ENCODE peak calls at places on chromosomes 6 and 20, in four cellular contexts. One of them, this sample, is unnamed.

GRCh38 chr6:44245912-44246662 is 814 bp upstream of the HSP90AB1 start:
- DNase-seq in H54: peak
- DNase-seq in GM23248: peak
- DNase-seq in activated T-cell treated with anti-CD3 and anti-CD28 coated beads for 1 hour: peak
- DNase-seq in this sample: peak

GRCh38 chr20:57773059-57773815 is 63.4 kb upstream of the PMEPA1 start:
- DNase-seq in activated T-cell treated with anti-CD3 and anti-CD28 coated beads for 1 hour: no peak
- DNase-seq in GM23248: no peak
- DNase-seq in H54: no peak
- DNase-seq in this sample: no peak

GRCh38 chr20:112396-112795 is 24.9 kb downstream of the DEFB125 start:
- DNase-seq in activated T-cell treated with anti-CD3 and anti-CD28 coated beads for 1 hour: no peak
- DNase-seq in H54: no peak
- DNase-seq in GM23248: no peak
- DNase-seq in this sample: no peak

GRCh38 chr6:13462380-13463326 is 24.7 kb downstream of the GFOD1 start:
- DNase-seq in H54: no peak
- DNase-seq in activated T-cell treated with anti-CD3 and anti-CD28 coated beads for 1 hour: no peak
- DNase-seq in GM23248: peak
- DNase-seq in this sample: no peak

GRCh38 chr20:48486065-48486464 is 341.7 kb downstream of the PREX1 start:
- DNase-seq in H54: no peak
- DNase-seq in activated T-cell treated with anti-CD3 and anti-CD28 coated beads for 1 hour: no peak
- DNase-seq in GM23248: no peak
- DNase-seq in this sample: no peak

GRCh38 chr20:57653910-57654309 is 33.7 kb upstream of the ZBP1 start:
- DNase-seq in GM23248: no peak
- DNase-seq in activated T-cell treated with anti-CD3 and anti-CD28 coated beads for 1 hour: no peak
- DNase-seq in H54: no peak
- DNase-seq in this sample: no peak

GRCh38 chr6:149960488-149960887 is 3.3 kb upstream of the ULBP1 start:
- DNase-seq in activated T-cell treated with anti-CD3 and anti-CD28 coated beads for 1 hour: no peak
- DNase-seq in GM23248: no peak
- DNase-seq in H54: no peak
- DNase-seq in this sample: no peak

GRCh38 chr6:109105681-109106080 is 10.4 kb downstream of the CEP57L1 start:
- DNase-seq in activated T-cell treated with anti-CD3 and anti-CD28 coated beads for 1 hour: no peak
- DNase-seq in H54: no peak
- DNase-seq in GM23248: no peak
- DNase-seq in this sample: no peak

GRCh38 chr20:60048634-60049578 is 90.7 kb downstream of the CDH26 start:
- DNase-seq in activated T-cell treated with anti-CD3 and anti-CD28 coated beads for 1 hour: no peak
- DNase-seq in GM23248: no peak
- DNase-seq in H54: no peak
- DNase-seq in this sample: no peak

GRCh38 chr20:47124235-47124717 is 229.6 kb downstream of the EYA2 start:
- DNase-seq in GM23248: peak
- DNase-seq in H54: no peak
- DNase-seq in activated T-cell treated with anti-CD3 and anti-CD28 coated beads for 1 hour: no peak
- DNase-seq in this sample: no peak

GRCh38 chr6:25612666-25613065 is 39.3 kb upstream of the SCGN start:
- DNase-seq in H54: no peak
- DNase-seq in activated T-cell treated with anti-CD3 and anti-CD28 coated beads for 1 hour: no peak
- DNase-seq in GM23248: no peak
- DNase-seq in this sample: no peak

GRCh38 chr6:42451595-42452170 is at the start of gene TRERF1:
- DNase-seq in activated T-cell treated with anti-CD3 and anti-CD28 coated beads for 1 hour: peak
- DNase-seq in H54: peak
- DNase-seq in GM23248: peak
- DNase-seq in this sample: peak

GRCh38 chr20:49591217-49591865 is 23.4 kb upstream of the PTGIS start:
- DNase-seq in H54: no peak
- DNase-seq in activated T-cell treated with anti-CD3 and anti-CD28 coated beads for 1 hour: no peak
- DNase-seq in GM23248: peak
- DNase-seq in this sample: no peak

GRCh38 chr6:109034439-109035041 is 60.1 kb downstream of the SESN1 start:
- DNase-seq in GM23248: peak
- DNase-seq in H54: no peak
- DNase-seq in activated T-cell treated with anti-CD3 and anti-CD28 coated beads for 1 hour: no peak
- DNase-seq in this sample: no peak

GRCh38 chr6:19830171-19830570 is 7.0 kb upstream of the ID4 start:
- DNase-seq in H54: no peak
- DNase-seq in GM23248: peak
- DNase-seq in activated T-cell treated with anti-CD3 and anti-CD28 coated beads for 1 hour: no peak
- DNase-seq in this sample: no peak

GRCh38 chr20:45965169-45966002 is 6.6 kb downstream of the ZNF335 start:
- DNase-seq in activated T-cell treated with anti-CD3 and anti-CD28 coated beads for 1 hour: no peak
- DNase-seq in H54: no peak
- DNase-seq in GM23248: no peak
- DNase-seq in this sample: no peak

GRCh38 chr6:17740559-17741220 is 34.0 kb upstream of the NUP153 start:
- DNase-seq in activated T-cell treated with anti-CD3 and anti-CD28 coated beads for 1 hour: no peak
- DNase-seq in H54: no peak
- DNase-seq in GM23248: peak
- DNase-seq in this sample: no peak

GRCh38 chr6:131635384-131636340 is 1.4 kb upstream of the ENPP3 start:
- DNase-seq in activated T-cell treated with anti-CD3 and anti-CD28 coated beads for 1 hour: no peak
- DNase-seq in H54: no peak
- DNase-seq in GM23248: no peak
- DNase-seq in this sample: peak

GRCh38 chr6:100176321-100176950 is 182.4 kb upstream of the MCHR2 start:
- DNase-seq in activated T-cell treated with anti-CD3 and anti-CD28 coated beads for 1 hour: no peak
- DNase-seq in GM23248: peak
- DNase-seq in H54: no peak
- DNase-seq in this sample: peak

GRCh38 chr20:23526850-23527249 is 35.9 kb downstream of the CST8 start:
- DNase-seq in H54: no peak
- DNase-seq in GM23248: no peak
- DNase-seq in activated T-cell treated with anti-CD3 and anti-CD28 coated beads for 1 hour: no peak
- DNase-seq in this sample: no peak